ENCODE peak calls at places on chromosomes 7 and 10, in six cellular contexts. T is upper lobe of right lung; S is effector memory CD4-positive, alpha-beta T cell; G is keratinocyte; X is lung; B is stomach. K is an unnamed sample.
A peak's percentile ranks its signal among the peaks of the same experiment; 100 is the strongest.

GRCh38 chr10:83991986-83992753 is 147.1 kb upstream of the GHITM start:
- DNase-seq in G (no peak), X (no peak), S (no peak), B (no peak), T (no peak), K (peak; percentile 4)

GRCh38 chr10:86263907-86264306 is 102.7 kb downstream of the GRID1 start:
- DNase-seq in X (no peak), G (no peak), S (no peak), T (peak; percentile 30), B (no peak), K (no peak)

GRCh38 chr7:140397784-140398750 is at the start of gene SLC37A3:
- DNase-seq in G (peak; percentile 25), T (peak; percentile 93), B (peak; percentile 91), S (peak; percentile 72), X (peak; percentile 87), K (peak; percentile 80)

GRCh38 chr7:156608176-156608478 is 32.4 kb upstream of the RNF32 start:
- DNase-seq in S (no peak), B (no peak), T (no peak), G (no peak), X (no peak), K (no peak)

GRCh38 chr7:149874644-149875028 is 867 bp downstream of the ATP6V0E2 start:
- DNase-seq in X (no peak), B (peak; percentile 69), S (no peak), G (no peak), T (peak; percentile 18), K (no peak)

GRCh38 chr7:106629521-106629920 is 31.4 kb downstream of the CCDC71L start:
- DNase-seq in T (no peak), B (no peak), G (no peak), S (no peak), X (no peak), K (no peak)

GRCh38 chr10:120336910-120337540 is 120.0 kb upstream of the PLPP4 start:
- DNase-seq in T (no peak), S (no peak), X (peak; percentile 64), G (peak; percentile 28), B (peak; percentile 73), K (peak; percentile 58)

GRCh38 chr7:8277394-8277982 is 15.5 kb upstream of the ICA1 start:
- DNase-seq in G (no peak), T (no peak), B (peak; percentile 34), X (no peak), S (no peak), K (no peak)

GRCh38 chr7:134062460-134062859 is 64.7 kb upstream of the LRGUK start:
- DNase-seq in T (no peak), B (no peak), X (no peak), G (no peak), S (no peak), K (no peak)

GRCh38 chr10:87771871-87772500 is 46.0 kb downstream of the ATAD1 start:
- DNase-seq in T (no peak), G (no peak), S (no peak), B (no peak), X (no peak), K (no peak)

GRCh38 chr10:116809528-116810500 is 39.5 kb upstream of the ENO4 start:
- DNase-seq in B (peak; percentile 36), X (no peak), T (no peak), G (no peak), S (no peak), K (no peak)

GRCh38 chr7:90824386-90825307 is 228.5 kb downstream of the CDK14 start:
- DNase-seq in G (peak; percentile 7), T (no peak), B (no peak), S (no peak), X (no peak), K (no peak)

GRCh38 chr10:33237736-33238624 is 96.5 kb downstream of the NRP1 start:
- DNase-seq in G (peak; percentile 66), B (no peak), X (no peak), T (no peak), S (no peak), K (peak; percentile 61)

GRCh38 chr10:42866115-42866995 is 83.8 kb downstream of the BMS1 start:
- DNase-seq in T (peak; percentile 91), X (peak; percentile 79), S (no peak), G (no peak), B (peak; percentile 82), K (peak; percentile 7)

GRCh38 chr7:64574481-64575159 is 11.7 kb upstream of the ZNF680 start:
- DNase-seq in B (no peak), S (no peak), X (no peak), G (no peak), T (no peak), K (peak; percentile 44)

GRCh38 chr7:659306-659847 is 67.1 kb upstream of the DNAAF5 start:
- DNase-seq in G (no peak), S (no peak), X (no peak), T (no peak), B (no peak), K (no peak)

GRCh38 chr7:12434012-12434642 is 30.5 kb upstream of the VWDE start:
- DNase-seq in G (no peak), S (no peak), T (no peak), B (no peak), X (no peak), K (no peak)

GRCh38 chr7:23928391-23928790 is 218.4 kb downstream of the STK31 start:
- DNase-seq in S (no peak), X (no peak), G (no peak), T (no peak), B (no peak), K (no peak)

GRCh38 chr7:53420550-53420949 is 385.1 kb downstream of the POM121L12 start:
- DNase-seq in G (no peak), S (no peak), T (no peak), B (no peak), X (no peak), K (no peak)

GRCh38 chr7:45457591-45457990 is 116.6 kb upstream of the ADCY1 start:
- DNase-seq in T (no peak), B (no peak), X (no peak), S (no peak), G (no peak), K (peak; percentile 79)

GRCh38 chr10:95513941-95514392 is 47.2 kb downstream of the SORBS1 start:
- DNase-seq in G (peak; percentile 17), B (peak; percentile 65), X (no peak), S (no peak), T (no peak), K (no peak)

GRCh38 chr7:120302190-120302589 is 29.2 kb downstream of the KCND2 start:
- DNase-seq in S (no peak), X (no peak), G (no peak), T (no peak), B (no peak), K (no peak)

GRCh38 chr10:89785095-89785494 is 83.7 kb downstream of the KIF20B start:
- DNase-seq in T (no peak), B (no peak), G (no peak), S (no peak), X (no peak), K (peak; percentile 4)

GRCh38 chr7:84677386-84677785 is 482.8 kb upstream of the SEMA3A start:
- DNase-seq in X (no peak), T (no peak), S (no peak), G (no peak), B (no peak), K (no peak)

GRCh38 chr7:84678841-84679240 is 484.3 kb upstream of the SEMA3A start:
- DNase-seq in X (no peak), G (no peak), T (no peak), S (no peak), B (no peak), K (no peak)

GRCh38 chr7:84674236-84674913 is 479.8 kb upstream of the SEMA3A start:
- DNase-seq in B (no peak), X (no peak), S (no peak), T (no peak), G (no peak), K (no peak)

GRCh38 chr7:84675633-84676034 is 481.0 kb upstream of the SEMA3A start:
- DNase-seq in S (no peak), T (no peak), X (no peak), B (peak; percentile 58), G (peak; percentile 94), K (no peak)
- H3K27ac ChIP-seq in S (no peak overlapping the region), T (no peak overlapping the region), X (no peak overlapping the region), B (no peak overlapping the region), G (peak overlapping the region; percentile 82), K (no peak overlapping the region)

DNA sequence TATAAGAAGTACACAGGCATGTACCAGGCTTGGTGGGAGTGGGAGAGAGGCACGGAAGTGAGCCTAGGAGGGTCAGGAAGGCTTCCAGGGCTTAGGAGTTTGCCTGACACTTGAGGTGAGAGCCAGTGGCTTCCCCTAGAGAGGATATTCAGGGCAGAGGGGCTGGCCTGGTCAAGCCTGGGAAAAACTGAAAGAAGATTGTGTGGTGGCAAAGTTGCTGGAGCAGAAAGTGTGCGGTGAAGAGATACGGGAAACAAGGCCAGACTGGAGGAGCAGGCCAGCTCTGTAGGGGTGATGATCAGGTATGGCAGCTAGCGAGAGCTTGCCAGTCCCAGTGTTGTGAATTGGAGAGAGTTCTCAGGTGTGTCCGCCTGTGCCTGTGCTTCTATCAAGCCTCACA is 129.9 kb downstream of the CCNY start:
- DNase-seq in X (no peak), B (no peak), T (no peak), G (no peak), S (no peak), K (no peak)
- H3K4me1 ChIP-seq in X (peaks cover 32% of the 10 kb centered on the region), B (peaks cover 47% of the 10 kb centered on the region), T (peaks cover 41% of the 10 kb centered on the region), G (peaks cover 4% of the 10 kb centered on the region), S (peaks cover 23% of the 10 kb centered on the region), K (peaks cover 29% of the 10 kb centered on the region)

GRCh38 chr10:131160219-131160875 is 151.2 kb downstream of the TCERG1L start:
- DNase-seq in G (no peak), X (no peak), B (no peak), S (no peak), T (peak; percentile 51), K (no peak)
- H3K9me3 ChIP-seq in G (peaks cover 21% of the 10 kb centered on the region), X (no peaks in the 10 kb centered on the region), B (no peaks in the 10 kb centered on the region), S (no peaks in the 10 kb centered on the region), T (no peaks in the 10 kb centered on the region), K (no peaks in the 10 kb centered on the region)

GRCh38 chr10:3571310-3571825 is 213.6 kb downstream of the KLF6 start:
- DNase-seq in G (no peak), B (no peak), X (no peak), T (no peak), S (no peak), K (no peak)
- H3K27ac ChIP-seq in G (no peak overlapping the region), B (no peak overlapping the region), X (no peak overlapping the region), T (no peak overlapping the region), S (no peak overlapping the region), K (no peak overlapping the region)

K was measured in SJCRH30.